ENCODE peak calls at places on chromosomes 7 and 10, in six cellular contexts. O is AG10803, B is progenitor cell of endocrine pancreas, R is H1, D is left ventricle myocardium inferior, S is gastrocnemius medialis. P is an unnamed sample.

GRCh38 chr7:129690701-129691100 is 79.2 kb downstream of the NRF1 start:
- DNase-seq in O (no peak), B (no peak), R (no peak), D (no peak), S (no peak), P (no peak)

GRCh38 chr10:60846173-60846572 is 67.9 kb downstream of the CDK1 start:
- DNase-seq in O (peak; percentile 62), B (no peak), R (no peak), D (no peak), S (no peak), P (no peak)

GRCh38 chr7:98647326-98647725 is 30.2 kb downstream of the NPTX2 start:
- DNase-seq in O (no peak), B (no peak), R (no peak), D (no peak), S (no peak), P (no peak)

GRCh38 chr7:98291717-98292116 is 10.2 kb downstream of the BRI3 start:
- DNase-seq in O (no peak), B (no peak), R (no peak), D (no peak), S (no peak), P (no peak)

GRCh38 chr7:126185959-126186580 is 1066.7 kb downstream of the GRM8 start:
- DNase-seq in O (no peak), B (no peak), R (peak; percentile 27), D (no peak), S (no peak), P (no peak)

GRCh38 chr7:46450871-46451270 is 529.8 kb upstream of the IGFBP3 start:
- DNase-seq in O (peak; percentile 36), B (no peak), R (no peak), D (no peak), S (no peak), P (no peak)

GRCh38 chr7:20064974-20065862 is 152.0 kb downstream of the MACC1 start:
- DNase-seq in O (peak; percentile 88), B (no peak), R (no peak), D (no peak), S (no peak), P (no peak)

GRCh38 chr10:51427758-51428157 is 271.6 kb downstream of the CSTF2T start:
- DNase-seq in O (no peak), B (no peak), R (no peak), D (no peak), S (no peak), P (no peak)

GRCh38 chr7:124155400-124156022 is 122.6 kb upstream of the TMEM229A start:
- DNase-seq in O (peak; percentile 27), B (no peak), R (no peak), D (no peak), S (no peak), P (no peak)

GRCh38 chr10:38143587-38143986 is 49.5 kb downstream of the ZNF37A start:
- DNase-seq in O (no peak), B (no peak), R (no peak), D (no peak), S (no peak), P (no peak)

GRCh38 chr7:103445228-103446020 is 583 bp downstream of the SLC26A5 start:
- DNase-seq in O (no peak), B (no peak), R (no peak), D (no peak), S (no peak), P (no peak)

GRCh38 chr7:95396136-95397032 is at the start of gene PON3:
- DNase-seq in O (no peak), B (no peak), R (no peak), D (no peak), S (no peak), P (no peak)
- TF ChIP-seq CTCF in O (no peak), B (no peak), R (peak; percentile 35), D (peak; percentile 21), S (no peak), P (no peak)

GRCh38 chr10:14736600-14737081 is 38.1 kb downstream of the FAM107B start:
- DNase-seq in O (peak; percentile 39), B (no peak), R (no peak), D (peak; percentile 33), S (no peak), P (no peak)
- TF ChIP-seq CTCF in O (no peak), B (no peak), R (no peak), D (peak; percentile 22), S (no peak), P (no peak)

DNA sequence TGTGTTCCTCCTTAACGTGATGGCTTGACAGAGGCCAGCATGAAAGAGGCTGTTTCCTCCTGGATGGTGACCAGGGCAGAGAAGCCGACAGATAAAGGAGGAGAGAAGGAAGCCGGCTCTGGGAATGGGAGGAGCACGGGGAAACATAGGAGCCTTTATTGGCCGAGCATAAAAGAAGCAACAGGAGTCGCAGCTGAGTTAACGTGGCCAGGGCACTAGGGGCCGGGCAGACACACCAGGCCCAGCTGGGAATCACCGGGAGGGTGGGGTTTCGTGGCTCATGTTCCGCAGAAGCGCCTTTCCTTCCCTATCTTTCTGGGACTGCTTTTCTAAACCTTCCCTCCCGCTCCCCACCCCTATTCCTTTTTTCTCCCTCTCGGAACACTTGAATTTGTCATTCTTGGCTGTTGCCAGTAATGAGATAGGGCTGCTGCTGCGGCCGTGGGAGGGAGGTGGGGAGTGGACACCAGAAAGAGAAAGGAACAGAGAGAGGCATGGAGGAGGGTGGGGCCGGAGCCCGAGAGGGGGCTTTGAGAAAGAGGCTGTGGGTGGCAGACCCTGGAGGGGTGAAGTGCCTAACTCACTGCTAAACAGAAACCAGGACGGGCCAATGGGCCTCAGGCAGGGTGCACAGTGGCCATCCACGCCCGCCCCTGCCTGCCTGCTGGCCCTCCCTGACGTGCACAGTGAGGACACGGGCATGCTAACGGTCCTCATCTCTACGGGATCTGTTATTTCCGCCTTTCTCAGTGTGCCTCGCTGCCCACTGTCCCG is 65.2 kb downstream of the COL13A1 start:
- DNase-seq in O (peak; percentile 74), B (no peak), R (no peak), D (peak; percentile 44), S (no peak), P (peak; percentile 55)
- TF ChIP-seq CTCF in O (peak; percentile 24), B (no peak), R (no peak), D (no peak), S (no peak), P (no peak)

DNA sequence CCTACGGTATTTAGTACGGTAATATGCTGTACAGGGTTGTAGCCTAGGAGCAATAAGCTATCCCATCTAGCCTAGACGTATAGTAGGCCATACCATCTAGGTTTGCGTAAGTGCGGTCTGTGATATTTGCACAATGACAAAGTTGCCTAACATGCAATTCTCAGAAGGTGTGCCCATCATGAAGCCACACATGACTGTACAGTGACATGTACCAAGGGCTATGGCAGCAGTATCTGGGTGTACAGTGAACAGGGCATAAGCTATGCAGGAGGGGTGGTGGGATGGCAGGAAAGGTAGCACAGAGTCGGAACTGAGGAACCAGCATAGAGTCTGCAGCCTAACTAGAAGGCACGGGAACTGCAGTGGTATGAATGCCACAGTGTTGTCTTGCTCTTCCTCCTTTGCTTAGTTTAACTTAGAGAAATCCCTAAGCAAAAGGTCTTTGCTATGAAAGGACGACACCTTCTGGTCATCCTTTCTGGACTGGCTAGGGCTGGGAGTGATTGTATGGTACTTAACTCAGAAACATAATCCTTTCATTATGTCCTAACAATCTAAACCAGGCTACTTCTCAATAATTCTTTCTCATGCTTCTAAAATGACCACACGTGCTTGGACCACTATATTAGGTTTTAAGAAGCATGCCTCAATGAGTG is 93.5 kb downstream of the DYNC1I1 start:
- DNase-seq in O (peak; percentile 67), B (no peak), R (no peak), D (no peak), S (no peak), P (no peak)
- TF ChIP-seq CTCF in O (peak; percentile 68), B (peak; percentile 47), R (peak; percentile 58), D (no peak), S (no peak), P (no peak)

GRCh38 chr7:23106801-23107713 is 1.5 kb downstream of the KLHL7 start:
- DNase-seq in O (no peak), B (no peak), R (no peak), D (no peak), S (no peak), P (no peak)

GRCh38 chr7:23105086-23105643 is 420 bp upstream of the KLHL7 start:
- DNase-seq in O (no peak), B (no peak), R (no peak), D (no peak), S (no peak), P (no peak)

GRCh38 chr7:23106491-23106800 is 861 bp downstream of the KLHL7 start:
- DNase-seq in O (no peak), B (no peak), R (no peak), D (no peak), S (peak; percentile 5), P (no peak)

GRCh38 chr7:23107781-23108180 is 2.2 kb downstream of the KLHL7 start:
- DNase-seq in O (no peak), B (no peak), R (no peak), D (no peak), S (no peak), P (no peak)

DNA sequence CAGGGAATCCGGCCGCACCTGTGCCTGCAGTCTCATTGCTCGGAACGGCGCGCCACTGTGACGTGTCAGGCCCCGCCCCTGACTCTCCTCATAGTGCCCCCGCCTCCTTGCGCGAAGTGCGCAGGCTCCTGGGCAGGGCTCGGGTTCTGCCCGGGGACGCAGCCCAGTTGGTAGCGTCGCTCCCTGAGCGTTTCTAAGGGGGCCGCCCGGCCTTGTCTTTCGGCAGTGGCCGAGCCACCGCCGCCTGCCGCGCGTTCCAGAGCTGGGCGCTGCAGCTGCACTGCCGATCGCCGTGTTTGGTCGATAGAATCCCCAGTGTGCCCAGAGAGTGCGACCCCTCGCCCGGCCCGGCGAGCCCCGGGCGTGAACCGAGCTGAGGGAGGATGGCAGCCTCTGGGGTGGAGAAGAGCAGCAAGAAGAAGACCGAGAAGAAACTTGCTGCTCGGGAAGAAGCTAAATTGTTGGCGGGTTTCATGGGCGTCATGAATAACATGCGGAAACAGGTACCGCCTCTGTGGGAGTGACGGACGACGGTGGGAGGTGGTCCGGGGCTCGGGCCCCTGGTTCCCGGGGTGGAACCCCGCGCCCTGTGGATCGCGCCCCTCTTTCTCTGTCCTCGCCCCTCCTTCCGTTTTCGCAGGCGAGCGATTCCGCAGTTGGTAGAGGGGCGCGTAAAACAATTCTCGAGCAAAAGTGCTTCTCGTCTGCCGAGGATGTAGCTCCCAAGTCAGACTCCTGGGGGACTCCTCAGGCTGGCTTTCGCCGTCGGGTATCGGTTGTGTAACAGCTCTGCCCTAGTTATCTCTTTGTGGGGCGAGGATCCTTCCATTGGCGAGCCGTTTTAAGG is at the start of gene KLHL7:
- DNase-seq in O (peak; percentile 87), B (peak; percentile 95), R (peak; percentile 79), D (peak; percentile 98), S (peak; percentile 95), P (peak; percentile 98)
- TF ChIP-seq CTCF in O (peak; percentile 27), B (no peak), R (no peak), D (peak; percentile 26), S (no peak), P (no peak)

DNA sequence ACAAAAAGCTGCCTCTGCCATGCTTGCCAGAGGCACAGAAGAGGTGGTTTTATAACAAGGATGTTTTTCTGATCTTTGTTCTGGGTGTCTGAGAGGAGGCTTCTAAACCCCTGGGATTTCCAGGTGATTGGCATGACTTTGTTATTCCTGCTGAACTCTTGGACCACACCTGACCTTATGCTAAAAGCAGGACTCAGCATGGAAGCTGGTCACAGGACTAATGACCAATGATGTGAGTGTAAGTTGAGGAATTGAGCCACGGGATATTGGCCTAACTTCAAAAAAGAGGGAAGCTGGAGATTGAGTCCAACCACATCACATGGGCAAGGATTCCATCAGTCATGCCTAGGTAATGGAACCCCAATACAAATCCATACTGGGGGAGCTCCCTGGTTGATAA is 437.9 kb downstream of the POM121L12 start:
- DNase-seq in O (no peak), B (no peak), R (no peak), D (no peak), S (no peak), P (no peak)
- TF ChIP-seq CTCF in O (no peak), B (no peak), R (no peak), D (no peak), S (no peak), P (no peak)